ENCODE peak calls at places on chromosomes 12 and 14, in five cellular contexts. One of them, this sample, is unnamed.

GRCh38 chr12:46674126-46674525 is 151.7 kb downstream of the SLC38A4 start:
- DNase-seq in HEK293T: no peak
- DNase-seq in HCT116: no peak
- DNase-seq in WTC11: no peak
- DNase-seq in K562: no peak
- DNase-seq in this sample: no peak

GRCh38 chr14:72567226-72567625 is 326.7 kb downstream of the DPF3 start:
- DNase-seq in HEK293T: no peak
- DNase-seq in HCT116: no peak
- DNase-seq in WTC11: no peak
- DNase-seq in K562: peak; percentile 14
- DNase-seq in this sample: no peak

GRCh38 chr12:6552140-6552551 is 3.7 kb downstream of the IFFO1 start:
- DNase-seq in HEK293T: no peak
- DNase-seq in HCT116: no peak
- DNase-seq in WTC11: no peak
- DNase-seq in K562: no peak
- DNase-seq in this sample: no peak

GRCh38 chr14:32472512-32473472 is 143.7 kb downstream of the AKAP6 start:
- DNase-seq in HEK293T: no peak
- DNase-seq in HCT116: no peak
- DNase-seq in WTC11: no peak
- DNase-seq in K562: no peak
- DNase-seq in this sample: peak; percentile 38

GRCh38 chr14:99521176-99522024 is 40.2 kb downstream of the CCNK start:
- DNase-seq in HEK293T: no peak
- DNase-seq in HCT116: no peak
- DNase-seq in WTC11: no peak
- DNase-seq in K562: no peak
- DNase-seq in this sample: no peak

GRCh38 chr12:104546575-104546974 is 89.8 kb downstream of the CHST11 start:
- DNase-seq in HEK293T: no peak
- DNase-seq in HCT116: no peak
- DNase-seq in WTC11: no peak
- DNase-seq in K562: no peak
- DNase-seq in this sample: no peak

GRCh38 chr12:14993537-14994266 is 20.9 kb downstream of the PDE6H start:
- DNase-seq in HEK293T: no peak
- DNase-seq in HCT116: no peak
- DNase-seq in WTC11: no peak
- DNase-seq in K562: no peak
- DNase-seq in this sample: no peak

GRCh38 chr12:2501464-2502181 is 293.1 kb upstream of the FKBP4 start:
- DNase-seq in HEK293T: no peak
- DNase-seq in HCT116: no peak
- DNase-seq in WTC11: no peak
- DNase-seq in K562: no peak
- DNase-seq in this sample: no peak

GRCh38 chr12:6430990-6431353 is 13.8 kb upstream of the CD27 start:
- DNase-seq in HEK293T: no peak
- DNase-seq in HCT116: no peak
- DNase-seq in WTC11: no peak
- DNase-seq in K562: no peak
- DNase-seq in this sample: no peak

GRCh38 chr12:47557401-47557800 is 148.4 kb downstream of the RPAP3 start:
- DNase-seq in HEK293T: no peak
- DNase-seq in HCT116: no peak
- DNase-seq in WTC11: no peak
- DNase-seq in K562: no peak
- DNase-seq in this sample: no peak

GRCh38 chr12:66900616-66901015 is 221.7 kb upstream of the GRIP1 start:
- DNase-seq in HEK293T: no peak
- DNase-seq in HCT116: no peak
- DNase-seq in WTC11: no peak
- DNase-seq in K562: no peak
- DNase-seq in this sample: no peak

GRCh38 chr14:32509632-32510187 is 180.6 kb downstream of the AKAP6 start:
- DNase-seq in HEK293T: peak; percentile 9
- DNase-seq in HCT116: no peak
- DNase-seq in WTC11: no peak
- DNase-seq in K562: no peak
- DNase-seq in this sample: peak; percentile 50

GRCh38 chr12:122963928-122964240 is 2.4 kb downstream of the ABCB9 start:
- DNase-seq in HEK293T: no peak
- DNase-seq in HCT116: no peak
- DNase-seq in WTC11: no peak
- DNase-seq in K562: no peak
- DNase-seq in this sample: no peak

GRCh38 chr12:666066-666465 is 2.8 kb upstream of the NINJ2 start:
- DNase-seq in HEK293T: no peak
- DNase-seq in HCT116: no peak
- DNase-seq in WTC11: no peak
- DNase-seq in K562: no peak
- DNase-seq in this sample: no peak

GRCh38 chr12:68530965-68531364 is 79.7 kb upstream of the RAP1B start:
- DNase-seq in HEK293T: no peak
- DNase-seq in HCT116: no peak
- DNase-seq in WTC11: no peak
- DNase-seq in K562: no peak
- DNase-seq in this sample: no peak

GRCh38 chr12:34395056-34396005 is 373.0 kb downstream of the ALG10 start:
- DNase-seq in HEK293T: no peak
- DNase-seq in HCT116: no peak
- DNase-seq in WTC11: peak; percentile 1
- DNase-seq in K562: no peak
- DNase-seq in this sample: no peak

GRCh38 chr14:64970041-64970440 is 2.1 kb downstream of the RAB15 start:
- DNase-seq in HEK293T: no peak
- DNase-seq in HCT116: no peak
- DNase-seq in WTC11: no peak
- DNase-seq in K562: no peak
- DNase-seq in this sample: no peak

GRCh38 chr14:81516941-81517797 is 16.5 kb downstream of the SEL1L start:
- DNase-seq in HEK293T: no peak
- DNase-seq in HCT116: no peak
- DNase-seq in WTC11: no peak
- DNase-seq in K562: no peak
- DNase-seq in this sample: peak; percentile 83

GRCh38 chr14:102316048-102316745 is 3.3 kb upstream of the ZNF839 start:
- DNase-seq in HEK293T: no peak
- DNase-seq in HCT116: no peak
- DNase-seq in WTC11: no peak
- DNase-seq in K562: no peak
- DNase-seq in this sample: peak; percentile 44

GRCh38 chr12:6765634-6766581 is at the start of gene PTMS:
- DNase-seq in HEK293T: peak; percentile 58
- DNase-seq in HCT116: peak; percentile 83
- DNase-seq in WTC11: peak; percentile 86
- DNase-seq in K562: peak; percentile 74
- DNase-seq in this sample: peak; percentile 41

GRCh38 chr12:47602330-47602729 is 103.5 kb downstream of the RPAP3 start:
- DNase-seq in HEK293T: no peak
- DNase-seq in HCT116: no peak
- DNase-seq in WTC11: no peak
- DNase-seq in K562: no peak
- DNase-seq in this sample: no peak

GRCh38 chr14:23078692-23079116 is 16.2 kb downstream of the ACIN1 start:
- DNase-seq in HEK293T: no peak
- DNase-seq in HCT116: no peak
- DNase-seq in WTC11: no peak
- DNase-seq in K562: peak; percentile 44
- DNase-seq in this sample: peak; percentile 76
- TF ChIP-seq SP1 in HEK293T: no peak
- TF ChIP-seq SP1 in HCT116: peak; percentile 38
- TF ChIP-seq SP1 in WTC11: no peak
- TF ChIP-seq SP1 in K562: no peak
- TF ChIP-seq SP1 in this sample: no peak

DNA sequence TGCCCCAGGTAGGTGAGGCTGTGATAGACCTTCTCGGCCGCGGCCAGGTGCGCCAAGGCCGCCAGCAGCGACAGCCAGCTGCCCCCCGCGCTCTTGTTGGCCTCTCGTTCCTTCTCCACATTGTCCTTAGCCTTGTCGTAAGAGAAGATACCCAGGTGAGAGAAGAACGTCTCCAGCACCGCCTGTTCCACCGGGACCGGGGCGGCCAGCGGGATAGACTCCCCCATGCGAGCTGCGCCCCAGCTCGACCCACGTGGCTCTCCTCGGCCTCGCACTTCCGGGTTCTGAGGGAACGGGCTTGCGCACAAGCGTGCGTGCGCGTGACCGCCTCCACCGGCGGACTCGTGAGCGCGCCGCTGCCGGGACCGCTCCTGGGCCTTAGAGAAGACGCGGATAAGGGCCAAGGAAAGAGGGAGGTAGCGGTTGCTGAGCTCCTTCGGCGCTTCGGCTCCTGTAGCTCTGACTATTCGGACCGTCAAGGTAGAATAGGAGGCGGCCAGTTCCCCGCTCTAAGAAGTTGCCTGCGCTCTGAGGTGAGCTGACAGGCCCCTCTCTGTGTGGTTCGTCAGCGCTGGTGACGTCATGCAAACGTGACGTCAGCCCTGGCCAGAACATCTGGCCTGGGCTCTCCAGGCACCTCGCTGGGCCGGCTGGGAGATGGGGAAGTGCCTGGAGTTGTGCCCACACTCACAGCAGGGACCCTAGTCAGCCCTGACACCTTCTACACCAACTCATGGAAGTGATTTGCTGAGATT is at the start of gene KICS2:
- DNase-seq in HEK293T: peak; percentile 90
- DNase-seq in HCT116: peak; percentile 92
- DNase-seq in WTC11: peak; percentile 93
- DNase-seq in K562: peak; percentile 93
- DNase-seq in this sample: peak; percentile 82
- TF ChIP-seq SP1 in HEK293T: no peak
- TF ChIP-seq SP1 in HCT116: no peak
- TF ChIP-seq SP1 in WTC11: peak; percentile 83
- TF ChIP-seq SP1 in K562: peak; percentile 70
- TF ChIP-seq SP1 in this sample: peak; percentile 57

DNA sequence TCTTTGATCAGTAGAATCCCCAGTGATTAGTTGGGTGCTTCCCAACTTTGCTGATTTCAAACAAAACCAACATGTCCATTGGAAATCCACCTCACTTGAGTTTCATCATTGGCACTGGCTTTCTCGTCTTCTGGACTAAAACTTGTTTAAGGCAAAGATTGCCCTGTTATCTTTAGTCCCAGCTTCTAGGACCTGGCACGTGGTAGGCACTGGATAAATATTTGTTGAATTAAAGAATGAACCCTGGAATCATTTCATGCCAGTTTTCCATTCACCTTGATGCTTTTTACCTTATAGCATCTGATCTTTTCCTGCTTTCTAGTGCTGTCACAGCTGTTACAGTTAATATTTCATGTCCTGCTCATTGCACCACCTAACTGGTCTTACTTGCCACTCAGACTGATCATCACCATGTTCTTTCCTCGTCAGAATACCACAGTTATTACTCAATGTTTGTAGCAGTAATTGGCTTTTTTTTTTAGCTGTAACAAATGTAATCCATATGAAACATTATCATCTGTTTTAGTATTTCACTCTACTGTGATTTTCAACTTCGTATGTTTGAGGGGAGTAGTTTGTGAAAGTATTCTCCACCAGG is 7.3 kb upstream of the C12orf50 start:
- DNase-seq in HEK293T: no peak
- DNase-seq in HCT116: no peak
- DNase-seq in WTC11: no peak
- DNase-seq in K562: no peak
- DNase-seq in this sample: no peak
- TF ChIP-seq SP1 in HEK293T: no peak
- TF ChIP-seq SP1 in HCT116: no peak
- TF ChIP-seq SP1 in WTC11: no peak
- TF ChIP-seq SP1 in K562: no peak
- TF ChIP-seq SP1 in this sample: no peak

GRCh38 chr14:57049848-57050247 is 218.9 kb downstream of the EXOC5 start:
- DNase-seq in HEK293T: no peak
- DNase-seq in HCT116: no peak
- DNase-seq in WTC11: no peak
- DNase-seq in K562: no peak
- DNase-seq in this sample: no peak
- TF ChIP-seq SP1 in HEK293T: no peak
- TF ChIP-seq SP1 in HCT116: no peak
- TF ChIP-seq SP1 in WTC11: no peak
- TF ChIP-seq SP1 in K562: no peak
- TF ChIP-seq SP1 in this sample: no peak

DNA sequence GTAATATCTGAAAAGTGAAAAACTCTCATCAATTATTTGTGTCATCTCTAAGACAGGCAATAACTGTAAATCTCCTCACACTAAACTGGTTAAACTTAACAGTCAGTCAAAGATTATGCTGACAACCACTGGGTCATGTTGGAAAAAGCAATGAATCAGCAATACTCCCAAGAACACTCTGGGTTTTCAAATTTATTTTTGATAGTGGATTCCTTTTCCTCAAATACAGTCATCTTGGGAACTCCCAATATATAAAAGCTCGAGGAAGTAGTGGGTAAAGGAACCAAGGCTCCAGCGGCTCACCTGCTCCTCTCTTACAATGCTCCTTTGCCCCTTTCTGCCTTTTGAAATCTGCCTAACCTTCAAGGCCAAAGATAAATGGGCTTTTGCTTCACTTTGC is 70.0 kb downstream of the ARMH4 start:
- DNase-seq in HEK293T: no peak
- DNase-seq in HCT116: no peak
- DNase-seq in WTC11: no peak
- DNase-seq in K562: no peak
- DNase-seq in this sample: no peak
- TF ChIP-seq SP1 in HEK293T: no peak
- TF ChIP-seq SP1 in HCT116: no peak
- TF ChIP-seq SP1 in WTC11: no peak
- TF ChIP-seq SP1 in K562: no peak
- TF ChIP-seq SP1 in this sample: no peak

GRCh38 chr14:67650694-67651093 is 23.7 kb downstream of the VTI1B start:
- DNase-seq in HEK293T: no peak
- DNase-seq in HCT116: no peak
- DNase-seq in WTC11: no peak
- DNase-seq in K562: no peak
- DNase-seq in this sample: no peak
- TF ChIP-seq SP1 in HEK293T: no peak
- TF ChIP-seq SP1 in HCT116: no peak
- TF ChIP-seq SP1 in WTC11: no peak
- TF ChIP-seq SP1 in K562: no peak
- TF ChIP-seq SP1 in this sample: no peak